ENCODE peak calls at places on chromosome 14, in seven cellular contexts. One of them, this sample, is unnamed.

GRCh38 chr14:96316087-96316486 is 47.1 kb downstream of the ATG2B start:
- DNase-seq in hepatic stellate cell: no peak
- DNase-seq in EL: no peak
- DNase-seq in T-helper 17 cell: no peak
- DNase-seq in NCI-H748 treated with DMSO at 0.1 percent for 48 hours: no peak
- DNase-seq in T follicular helper cell: no peak
- DNase-seq in naive thymus-derived CD4-positive, alpha-beta T cell: no peak
- DNase-seq in this sample: no peak

GRCh38 chr14:70186826-70187483 is 1.8 kb downstream of the SLC8A3 start:
- DNase-seq in T-helper 17 cell: no peak
- DNase-seq in NCI-H748 treated with DMSO at 0.1 percent for 48 hours: no peak
- DNase-seq in naive thymus-derived CD4-positive, alpha-beta T cell: no peak
- DNase-seq in T follicular helper cell: no peak
- DNase-seq in hepatic stellate cell: no peak
- DNase-seq in EL: peak; percentile 44
- DNase-seq in this sample: no peak

GRCh38 chr14:75067212-75067611 is 2.2 kb upstream of the ZC2HC1C start:
- DNase-seq in T follicular helper cell: no peak
- DNase-seq in naive thymus-derived CD4-positive, alpha-beta T cell: no peak
- DNase-seq in hepatic stellate cell: no peak
- DNase-seq in EL: no peak
- DNase-seq in T-helper 17 cell: no peak
- DNase-seq in NCI-H748 treated with DMSO at 0.1 percent for 48 hours: no peak
- DNase-seq in this sample: no peak

GRCh38 chr14:101151226-101151929 is 247.9 kb upstream of the RTL1 start:
- DNase-seq in naive thymus-derived CD4-positive, alpha-beta T cell: no peak
- DNase-seq in T follicular helper cell: no peak
- DNase-seq in hepatic stellate cell: no peak
- DNase-seq in EL: no peak
- DNase-seq in T-helper 17 cell: no peak
- DNase-seq in NCI-H748 treated with DMSO at 0.1 percent for 48 hours: no peak
- DNase-seq in this sample: no peak

GRCh38 chr14:52365071-52365470 is 51.0 kb downstream of the PTGER2 start:
- DNase-seq in T follicular helper cell: no peak
- DNase-seq in naive thymus-derived CD4-positive, alpha-beta T cell: no peak
- DNase-seq in NCI-H748 treated with DMSO at 0.1 percent for 48 hours: no peak
- DNase-seq in EL: peak; percentile 14
- DNase-seq in T-helper 17 cell: no peak
- DNase-seq in hepatic stellate cell: no peak
- DNase-seq in this sample: no peak

GRCh38 chr14:69850086-69850735 is 29.0 kb upstream of the SMOC1 start:
- DNase-seq in T follicular helper cell: no peak
- DNase-seq in NCI-H748 treated with DMSO at 0.1 percent for 48 hours: no peak
- DNase-seq in T-helper 17 cell: no peak
- DNase-seq in hepatic stellate cell: no peak
- DNase-seq in EL: no peak
- DNase-seq in naive thymus-derived CD4-positive, alpha-beta T cell: no peak
- DNase-seq in this sample: no peak

GRCh38 chr14:104604461-104605449 is at the start of gene TMEM179:
- DNase-seq in NCI-H748 treated with DMSO at 0.1 percent for 48 hours: no peak
- DNase-seq in EL: no peak
- DNase-seq in naive thymus-derived CD4-positive, alpha-beta T cell: no peak
- DNase-seq in T follicular helper cell: no peak
- DNase-seq in hepatic stellate cell: no peak
- DNase-seq in T-helper 17 cell: no peak
- DNase-seq in this sample: no peak

GRCh38 chr14:35341454-35342159 is 49.4 kb downstream of the PSMA6 start:
- DNase-seq in EL: peak; percentile 82
- DNase-seq in T-helper 17 cell: no peak
- DNase-seq in naive thymus-derived CD4-positive, alpha-beta T cell: no peak
- DNase-seq in NCI-H748 treated with DMSO at 0.1 percent for 48 hours: no peak
- DNase-seq in T follicular helper cell: no peak
- DNase-seq in hepatic stellate cell: peak; percentile 81
- DNase-seq in this sample: no peak

GRCh38 chr14:101559624-101560533 is 1.4 kb upstream of the DIO3 start:
- DNase-seq in naive thymus-derived CD4-positive, alpha-beta T cell: no peak
- DNase-seq in T-helper 17 cell: no peak
- DNase-seq in EL: no peak
- DNase-seq in NCI-H748 treated with DMSO at 0.1 percent for 48 hours: no peak
- DNase-seq in T follicular helper cell: no peak
- DNase-seq in hepatic stellate cell: no peak
- DNase-seq in this sample: no peak

GRCh38 chr14:101980700-101981099 is 16.3 kb downstream of the DYNC1H1 start:
- DNase-seq in hepatic stellate cell: peak; percentile 81
- DNase-seq in T-helper 17 cell: no peak
- DNase-seq in NCI-H748 treated with DMSO at 0.1 percent for 48 hours: no peak
- DNase-seq in T follicular helper cell: no peak
- DNase-seq in EL: peak; percentile 100
- DNase-seq in naive thymus-derived CD4-positive, alpha-beta T cell: no peak
- DNase-seq in this sample: no peak

GRCh38 chr14:87896393-87897380 is 96.3 kb downstream of the GALC start:
- DNase-seq in T-helper 17 cell: no peak
- DNase-seq in NCI-H748 treated with DMSO at 0.1 percent for 48 hours: peak; percentile 69
- DNase-seq in EL: peak; percentile 42
- DNase-seq in T follicular helper cell: no peak
- DNase-seq in hepatic stellate cell: no peak
- DNase-seq in naive thymus-derived CD4-positive, alpha-beta T cell: no peak
- DNase-seq in this sample: peak; percentile 17

GRCh38 chr14:24838945-24839616 is 205.1 kb upstream of the GZMB start:
- DNase-seq in T follicular helper cell: no peak
- DNase-seq in EL: no peak
- DNase-seq in naive thymus-derived CD4-positive, alpha-beta T cell: no peak
- DNase-seq in hepatic stellate cell: no peak
- DNase-seq in NCI-H748 treated with DMSO at 0.1 percent for 48 hours: no peak
- DNase-seq in T-helper 17 cell: no peak
- DNase-seq in this sample: no peak

GRCh38 chr14:25896777-25897176 is 701.1 kb downstream of the NOVA1 start:
- DNase-seq in NCI-H748 treated with DMSO at 0.1 percent for 48 hours: no peak
- DNase-seq in naive thymus-derived CD4-positive, alpha-beta T cell: no peak
- DNase-seq in hepatic stellate cell: no peak
- DNase-seq in EL: no peak
- DNase-seq in T-helper 17 cell: no peak
- DNase-seq in T follicular helper cell: no peak
- DNase-seq in this sample: no peak

GRCh38 chr14:81200041-81200440 is 20.7 kb downstream of the GTF2A1 start:
- DNase-seq in NCI-H748 treated with DMSO at 0.1 percent for 48 hours: no peak
- DNase-seq in naive thymus-derived CD4-positive, alpha-beta T cell: no peak
- DNase-seq in T follicular helper cell: no peak
- DNase-seq in hepatic stellate cell: no peak
- DNase-seq in EL: no peak
- DNase-seq in T-helper 17 cell: no peak
- DNase-seq in this sample: no peak

GRCh38 chr14:57961793-57962075 is 95.8 kb upstream of the SLC35F4 start:
- DNase-seq in NCI-H748 treated with DMSO at 0.1 percent for 48 hours: no peak
- DNase-seq in hepatic stellate cell: no peak
- DNase-seq in T follicular helper cell: no peak
- DNase-seq in naive thymus-derived CD4-positive, alpha-beta T cell: no peak
- DNase-seq in EL: no peak
- DNase-seq in T-helper 17 cell: no peak
- DNase-seq in this sample: no peak

GRCh38 chr14:105876158-105876557 is 349.8 kb downstream of the TMEM121 start:
- DNase-seq in hepatic stellate cell: no peak
- DNase-seq in T follicular helper cell: no peak
- DNase-seq in EL: no peak
- DNase-seq in naive thymus-derived CD4-positive, alpha-beta T cell: no peak
- DNase-seq in T-helper 17 cell: no peak
- DNase-seq in NCI-H748 treated with DMSO at 0.1 percent for 48 hours: no peak
- DNase-seq in this sample: no peak

GRCh38 chr14:24237463-24237955 is 4.8 kb downstream of the GMPR2 start:
- DNase-seq in naive thymus-derived CD4-positive, alpha-beta T cell: no peak
- DNase-seq in T-helper 17 cell: no peak
- DNase-seq in NCI-H748 treated with DMSO at 0.1 percent for 48 hours: no peak
- DNase-seq in hepatic stellate cell: no peak
- DNase-seq in T follicular helper cell: no peak
- DNase-seq in EL: no peak
- DNase-seq in this sample: no peak

GRCh38 chr14:87629788-87630187 is 363.2 kb downstream of the GALC start:
- DNase-seq in NCI-H748 treated with DMSO at 0.1 percent for 48 hours: no peak
- DNase-seq in hepatic stellate cell: no peak
- DNase-seq in T-helper 17 cell: no peak
- DNase-seq in naive thymus-derived CD4-positive, alpha-beta T cell: no peak
- DNase-seq in T follicular helper cell: no peak
- DNase-seq in EL: no peak
- DNase-seq in this sample: no peak

GRCh38 chr14:23831591-23831990 is 122.0 kb upstream of the DHRS4 start:
- DNase-seq in T follicular helper cell: no peak
- DNase-seq in EL: no peak
- DNase-seq in T-helper 17 cell: no peak
- DNase-seq in naive thymus-derived CD4-positive, alpha-beta T cell: no peak
- DNase-seq in hepatic stellate cell: no peak
- DNase-seq in NCI-H748 treated with DMSO at 0.1 percent for 48 hours: no peak
- DNase-seq in this sample: no peak